ENCODE peak calls at places on chromosome 10, in seven cellular contexts. R is neural crest cell; V is adrenal gland; D is CD4-positive, alpha-beta T cell; G is activated CD4-positive, alpha-beta T cell treated with anti-CD3 and anti-CD28 coated beads, Interleukin-2, amount 10 ng/mL, durations not matched to agents 7 days and 5 days; P is cerebellum; W is ACHN. A is an unnamed sample.

GRCh38 chr10:5812283-5813090 is 747 bp downstream of the GDI2 start:
- DNase-seq in R (peak), G (peak), V (peak), W (peak), P (peak), D (no peak), A (peak)

GRCh38 chr10:114821915-114822770 is 563 bp downstream of the FHIP2A start:
- DNase-seq in R (peak), G (peak), D (no peak), V (peak), W (peak), P (peak), A (peak)

GRCh38 chr10:70540089-70540788 is 61.7 kb downstream of the PALD1 start:
- DNase-seq in P (peak), G (peak), R (peak), D (no peak), V (no peak), W (peak), A (no peak)

GRCh38 chr10:118980135-118980865 is 49.2 kb upstream of the NANOS1 start:
- DNase-seq in W (no peak), P (no peak), V (no peak), G (no peak), D (no peak), R (no peak), A (peak)

GRCh38 chr10:45545150-45545549 is 127.4 kb downstream of the ZFAND4 start:
- DNase-seq in P (no peak), R (no peak), V (no peak), G (no peak), D (no peak), W (no peak), A (no peak)

GRCh38 chr10:113228570-113228969 is 278.5 kb downstream of the TCF7L2 start:
- DNase-seq in V (no peak), D (no peak), G (no peak), P (no peak), W (no peak), R (no peak), A (no peak)

GRCh38 chr10:74960670-74961069 is 134.3 kb downstream of the KAT6B start:
- DNase-seq in R (no peak), D (no peak), G (no peak), W (no peak), V (no peak), P (no peak), A (no peak)

GRCh38 chr10:29276251-29276850 is 12.5 kb upstream of the LYZL1 start:
- DNase-seq in W (no peak), D (no peak), R (no peak), P (no peak), G (no peak), V (no peak), A (no peak)

GRCh38 chr10:116686632-116687031 is 55.7 kb downstream of the HSPA12A start:
- DNase-seq in W (no peak), D (no peak), V (no peak), G (no peak), P (no peak), R (no peak), A (no peak)

GRCh38 chr10:124339119-124339807 is 79.5 kb downstream of the OAT start:
- DNase-seq in P (no peak), W (no peak), D (no peak), V (no peak), G (no peak), R (no peak), A (no peak)

GRCh38 chr10:24706479-24707118 is 17.1 kb downstream of the ARHGAP21 start:
- DNase-seq in V (peak), D (no peak), P (peak), R (no peak), G (peak), W (peak), A (no peak)

GRCh38 chr10:116669832-116670644 is 49.3 kb downstream of the PNLIPRP2 start:
- DNase-seq in V (no peak), R (no peak), W (peak), D (no peak), G (no peak), P (no peak), A (no peak)

GRCh38 chr10:51369903-51370302 is 295.6 kb downstream of the PRKG1 start:
- DNase-seq in D (no peak), R (no peak), V (peak), P (no peak), G (no peak), W (no peak), A (no peak)

GRCh38 chr10:70169661-70170364 is 501 bp downstream of the SAR1A start:
- DNase-seq in G (no peak), D (no peak), V (no peak), W (peak), P (no peak), R (no peak), A (no peak)